ENCODE peak calls at places on chromosomes 3 and 15, in ten cellular contexts. One of them, this sample, is unnamed.

GRCh38 chr3:64091501-64091900 is 68.2 kb upstream of the PSMD6 start:
- DNase-seq in mammary epithelial cell: no peak
- DNase-seq in AG10803: no peak
- DNase-seq in activated CD4-positive, alpha-beta T cell treated with anti-CD3 and anti-CD28 coated beads for 36 hours: no peak
- DNase-seq in kidney: no peak
- DNase-seq in germinal center: no peak
- DNase-seq in ureter: no peak
- DNase-seq in smooth muscle cell of the brain vasculature: no peak
- DNase-seq in GM04503: no peak
- DNase-seq in transverse colon: no peak
- DNase-seq in this sample: no peak

GRCh38 chr15:41923424-41923999 is 29.7 kb upstream of the SPTBN5 start:
- DNase-seq in germinal center: no peak
- DNase-seq in ureter: no peak
- DNase-seq in kidney: no peak
- DNase-seq in activated CD4-positive, alpha-beta T cell treated with anti-CD3 and anti-CD28 coated beads for 36 hours: no peak
- DNase-seq in GM04503: no peak
- DNase-seq in transverse colon: no peak
- DNase-seq in AG10803: no peak
- DNase-seq in mammary epithelial cell: no peak
- DNase-seq in smooth muscle cell of the brain vasculature: no peak
- DNase-seq in this sample: no peak

GRCh38 chr3:186746008-186746407 is 28.8 kb downstream of the KNG1 start:
- DNase-seq in transverse colon: peak; percentile 57
- DNase-seq in kidney: no peak
- DNase-seq in activated CD4-positive, alpha-beta T cell treated with anti-CD3 and anti-CD28 coated beads for 36 hours: no peak
- DNase-seq in germinal center: no peak
- DNase-seq in ureter: peak; percentile 67
- DNase-seq in smooth muscle cell of the brain vasculature: no peak
- DNase-seq in AG10803: peak; percentile 83
- DNase-seq in mammary epithelial cell: peak; percentile 14
- DNase-seq in GM04503: peak; percentile 67
- DNase-seq in this sample: peak; percentile 88

GRCh38 chr15:51095681-51096331 is 1.1 kb upstream of the TNFAIP8L3 start:
- DNase-seq in AG10803: no peak
- DNase-seq in GM04503: no peak
- DNase-seq in germinal center: no peak
- DNase-seq in kidney: no peak
- DNase-seq in transverse colon: no peak
- DNase-seq in activated CD4-positive, alpha-beta T cell treated with anti-CD3 and anti-CD28 coated beads for 36 hours: no peak
- DNase-seq in ureter: peak; percentile 19
- DNase-seq in smooth muscle cell of the brain vasculature: no peak
- DNase-seq in mammary epithelial cell: no peak
- DNase-seq in this sample: no peak

GRCh38 chr3:38643592-38643991 is 5.9 kb downstream of the SCN5A start:
- DNase-seq in AG10803: no peak
- DNase-seq in smooth muscle cell of the brain vasculature: no peak
- DNase-seq in GM04503: no peak
- DNase-seq in kidney: no peak
- DNase-seq in mammary epithelial cell: no peak
- DNase-seq in germinal center: no peak
- DNase-seq in activated CD4-positive, alpha-beta T cell treated with anti-CD3 and anti-CD28 coated beads for 36 hours: no peak
- DNase-seq in ureter: no peak
- DNase-seq in transverse colon: no peak
- DNase-seq in this sample: no peak

GRCh38 chr15:36590838-36591237 is 11.4 kb downstream of the CDIN1 start:
- DNase-seq in transverse colon: no peak
- DNase-seq in activated CD4-positive, alpha-beta T cell treated with anti-CD3 and anti-CD28 coated beads for 36 hours: no peak
- DNase-seq in AG10803: peak; percentile 74
- DNase-seq in ureter: no peak
- DNase-seq in mammary epithelial cell: peak; percentile 93
- DNase-seq in GM04503: no peak
- DNase-seq in germinal center: no peak
- DNase-seq in smooth muscle cell of the brain vasculature: no peak
- DNase-seq in kidney: no peak
- DNase-seq in this sample: no peak

GRCh38 chr3:51916418-51916817 is 13.3 kb upstream of the IQCF1 start:
- DNase-seq in activated CD4-positive, alpha-beta T cell treated with anti-CD3 and anti-CD28 coated beads for 36 hours: no peak
- DNase-seq in germinal center: no peak
- DNase-seq in AG10803: no peak
- DNase-seq in kidney: no peak
- DNase-seq in mammary epithelial cell: no peak
- DNase-seq in ureter: no peak
- DNase-seq in GM04503: no peak
- DNase-seq in transverse colon: no peak
- DNase-seq in smooth muscle cell of the brain vasculature: no peak
- DNase-seq in this sample: no peak

GRCh38 chr15:28128036-28128435 is 28.9 kb upstream of the OCA2 start:
- DNase-seq in transverse colon: no peak
- DNase-seq in AG10803: no peak
- DNase-seq in smooth muscle cell of the brain vasculature: no peak
- DNase-seq in ureter: no peak
- DNase-seq in GM04503: no peak
- DNase-seq in activated CD4-positive, alpha-beta T cell treated with anti-CD3 and anti-CD28 coated beads for 36 hours: no peak
- DNase-seq in mammary epithelial cell: no peak
- DNase-seq in germinal center: no peak
- DNase-seq in kidney: no peak
- DNase-seq in this sample: no peak

GRCh38 chr15:42504631-42505030 is 9.2 kb downstream of the SNAP23 start:
- DNase-seq in kidney: no peak
- DNase-seq in smooth muscle cell of the brain vasculature: no peak
- DNase-seq in AG10803: no peak
- DNase-seq in activated CD4-positive, alpha-beta T cell treated with anti-CD3 and anti-CD28 coated beads for 36 hours: no peak
- DNase-seq in mammary epithelial cell: no peak
- DNase-seq in germinal center: no peak
- DNase-seq in GM04503: no peak
- DNase-seq in transverse colon: no peak
- DNase-seq in ureter: no peak
- DNase-seq in this sample: no peak

GRCh38 chr3:151879037-151879436 is 5.6 kb downstream of the SUCNR1 start:
- DNase-seq in transverse colon: no peak
- DNase-seq in smooth muscle cell of the brain vasculature: no peak
- DNase-seq in germinal center: no peak
- DNase-seq in ureter: no peak
- DNase-seq in AG10803: no peak
- DNase-seq in GM04503: no peak
- DNase-seq in activated CD4-positive, alpha-beta T cell treated with anti-CD3 and anti-CD28 coated beads for 36 hours: no peak
- DNase-seq in kidney: no peak
- DNase-seq in mammary epithelial cell: no peak
- DNase-seq in this sample: no peak

This sample was measured in HTR-8/SVneo.